ENCODE peak calls at places on chromosomes 7 and 10, in six cellular contexts. S is hippocampal formation, U is mesendoderm, L is hypothalamus, J is GM06990, F is heart right ventricle. R is an unnamed sample.

GRCh38 chr10:80136134-80136571 is 3.6 kb downstream of the PLAC9 start:
- DNase-seq in S (no peak), U (no peak), L (no peak), J (no peak), F (peak; percentile 93), R (no peak)

GRCh38 chr7:99789441-99790070 is 5.6 kb upstream of the CYP3A4 start:
- DNase-seq in S (no peak), U (no peak), L (no peak), J (no peak), F (no peak), R (no peak)

GRCh38 chr7:7209412-7210050 is 27.2 kb downstream of the C1GALT1 start:
- DNase-seq in S (no peak), U (peak; percentile 68), L (no peak), J (no peak), F (no peak), R (no peak)

GRCh38 chr10:63383141-63383540 is 82.6 kb downstream of the JMJD1C start:
- DNase-seq in S (no peak), U (no peak), L (no peak), J (no peak), F (no peak), R (no peak)

GRCh38 chr7:94908204-94909022 is 1.0 kb downstream of the PPP1R9A start:
- DNase-seq in S (peak; percentile 58), U (peak; percentile 77), L (peak; percentile 46), J (peak; percentile 4), F (peak; percentile 20), R (peak; percentile 16)

GRCh38 chr10:43120948-43121290 is 17.3 kb upstream of the CSGALNACT2 start:
- DNase-seq in S (no peak), U (no peak), L (no peak), J (peak; percentile 48), F (no peak), R (no peak)

GRCh38 chr7:31850066-31850465 is 163.1 kb downstream of the PPP1R17 start:
- DNase-seq in S (no peak), U (no peak), L (no peak), J (no peak), F (no peak), R (no peak)

GRCh38 chr10:7756360-7756992 is 31.3 kb downstream of the KIN start:
- DNase-seq in S (no peak), U (peak; percentile 43), L (peak; percentile 2), J (no peak), F (peak; percentile 11), R (no peak)

GRCh38 chr10:28906934-28907333 is 229.6 kb downstream of the BAMBI start:
- DNase-seq in S (no peak), U (no peak), L (no peak), J (no peak), F (no peak), R (no peak)

GRCh38 chr10:85643839-85644525 is 722.6 kb downstream of the GRID1 start:
- DNase-seq in S (no peak), U (peak; percentile 59), L (no peak), J (no peak), F (no peak), R (no peak)

GRCh38 chr10:49228677-49229076 is 40.5 kb upstream of the TMEM273 start:
- DNase-seq in S (no peak), U (no peak), L (no peak), J (no peak), F (no peak), R (no peak)

GRCh38 chr7:130933919-130934318 is 199.9 kb upstream of the KLF14 start:
- DNase-seq in S (no peak), U (no peak), L (no peak), J (no peak), F (no peak), R (no peak)

GRCh38 chr7:82051641-82052040 is 281.8 kb upstream of the HGF start:
- DNase-seq in S (no peak), U (peak; percentile 79), L (no peak), J (no peak), F (no peak), R (no peak)

GRCh38 chr10:33363112-33363511 is 28.6 kb upstream of the NRP1 start:
- DNase-seq in S (no peak), U (no peak), L (no peak), J (no peak), F (no peak), R (no peak)

GRCh38 chr10:127991543-127992255 is 84.8 kb downstream of the PTPRE start:
- DNase-seq in S (no peak), U (no peak), L (no peak), J (no peak), F (no peak), R (no peak)

GRCh38 chr7:7207876-7208275 is 25.5 kb downstream of the C1GALT1 start:
- DNase-seq in S (no peak), U (no peak), L (no peak), J (no peak), F (no peak), R (no peak)

GRCh38 chr7:128831178-128831993 is 1.2 kb downstream of the FLNC start:
- DNase-seq in S (no peak), U (peak; percentile 92), L (peak; percentile 26), J (no peak), F (peak; percentile 76), R (no peak)

GRCh38 chr7:121519548-121520521 is 123.7 kb upstream of the FAM3C start:
- DNase-seq in S (no peak), U (no peak), L (no peak), J (no peak), F (peak; percentile 38), R (no peak)

GRCh38 chr10:32795598-32796183 is 162.3 kb downstream of the ITGB1 start:
- DNase-seq in S (no peak), U (peak; percentile 34), L (no peak), J (no peak), F (peak; percentile 13), R (no peak)

GRCh38 chr10:26480909-26481703 is 43.0 kb downstream of the APBB1IP start:
- DNase-seq in S (no peak), U (no peak), L (no peak), J (no peak), F (peak; percentile 11), R (no peak)

GRCh38 chr10:13707156-13707881 is 120.6 kb downstream of the PRPF18 start:
- DNase-seq in S (peak; percentile 38), U (peak; percentile 95), L (peak; percentile 32), J (peak; percentile 38), F (peak; percentile 94), R (no peak)

GRCh38 chr7:94022550-94022949 is 18.4 kb upstream of the BET1 start:
- DNase-seq in S (no peak), U (no peak), L (no peak), J (no peak), F (no peak), R (no peak)

GRCh38 chr7:112160130-112160770 is 45.9 kb downstream of the DOCK4 start:
- DNase-seq in S (no peak), U (peak; percentile 66), L (no peak), J (no peak), F (no peak), R (no peak)

GRCh38 chr10:10589540-10589939 is 428.1 kb upstream of the CELF2 start:
- DNase-seq in S (no peak), U (peak; percentile 16), L (no peak), J (peak; percentile 28), F (peak; percentile 54), R (no peak)

GRCh38 chr7:96596120-96596826 is 113.4 kb downstream of the SEM1 start:
- DNase-seq in S (no peak), U (peak; percentile 75), L (no peak), J (no peak), F (no peak), R (no peak)

GRCh38 chr10:102422586-102423129 is 2.0 kb downstream of the FBXL15 start:
- DNase-seq in S (peak; percentile 62), U (peak; percentile 88), L (peak; percentile 77), J (peak; percentile 84), F (peak; percentile 77), R (peak; percentile 77)

GRCh38 chr7:30285067-30285530 is 702 bp downstream of the ZNRF2 start:
- DNase-seq in S (no peak), U (peak; percentile 44), L (peak; percentile 59), J (no peak), F (no peak), R (peak; percentile 11)

GRCh38 chr7:153381275-153382119 is 621.9 kb downstream of the ACTR3B start:
- DNase-seq in S (peak; percentile 7), U (peak; percentile 80), L (peak; percentile 60), J (no peak), F (no peak), R (peak; percentile 46)

GRCh38 chr10:121077331-121077730 is 226.2 kb downstream of the WDR11 start:
- DNase-seq in S (no peak), U (peak; percentile 76), L (no peak), J (no peak), F (no peak), R (no peak)

GRCh38 chr7:79531116-79531515 is 77.6 kb upstream of the MAGI2 start:
- DNase-seq in S (no peak), U (no peak), L (no peak), J (no peak), F (no peak), R (no peak)

GRCh38 chr7:44309271-44310091 is 15.9 kb downstream of the CAMK2B start:
- DNase-seq in S (no peak), U (peak; percentile 57), L (peak; percentile 58), J (peak; percentile 46), F (no peak), R (peak; percentile 72)

GRCh38 chr10:100025528-100026070 is 15.9 kb upstream of the DNMBP start:
- DNase-seq in S (no peak), U (no peak), L (no peak), J (no peak), F (no peak), R (no peak)

GRCh38 chr7:95871078-95871848 is 98.9 kb downstream of the DYNC1I1 start:
- DNase-seq in S (peak; percentile 3), U (peak; percentile 73), L (peak; percentile 27), J (no peak), F (peak; percentile 38), R (peak; percentile 4)

GRCh38 chr7:159201722-159202330 is 57.2 kb upstream of the VIPR2 start:
- DNase-seq in S (no peak), U (no peak), L (no peak), J (no peak), F (no peak), R (no peak)

GRCh38 chr7:27124979-27125689 is 5.4 kb downstream of the HOXA4 start:
- DNase-seq in S (no peak), U (no peak), L (no peak), J (no peak), F (no peak), R (no peak)